ENCODE peak calls at places on chromosomes 3 and 15, in eight cellular contexts. T is T-helper 9 cell; I is mesenchymal stem cell; M is EL; B is ELF-1; W is activated naive CD8-positive, alpha-beta T cell treated with anti-CD3 and anti-CD28 coated beads, Interleukin-2, amount 50 U/mL, for 24 hours; D is tibial artery; P is neural crest cell. A is an unnamed sample.

GRCh38 chr3:79012946-79013362 is 754.8 kb downstream of the ROBO1 start:
- DNase-seq in T (no peak), I (no peak), M (no peak), B (no peak), W (no peak), D (no peak), P (no peak), A (no peak)

GRCh38 chr3:126679831-126680677 is 24.0 kb upstream of the CHCHD6 start:
- DNase-seq in T (no peak), I (no peak), M (no peak), B (no peak), W (no peak), D (no peak), P (no peak), A (no peak)

GRCh38 chr3:172591876-172592771 is 68.9 kb upstream of the TNFSF10 start:
- DNase-seq in T (peak), I (peak), M (no peak), B (no peak), W (peak), D (no peak), P (no peak), A (no peak)

GRCh38 chr15:61518191-61518950 is 289.3 kb upstream of the RORA start:
- DNase-seq in T (no peak), I (no peak), M (peak), B (no peak), W (no peak), D (no peak), P (no peak), A (no peak)

GRCh38 chr3:10939556-10939955 is 53.0 kb upstream of the SLC6A1 start:
- DNase-seq in T (no peak), I (no peak), M (no peak), B (no peak), W (no peak), D (no peak), P (no peak), A (no peak)

GRCh38 chr3:12440927-12441326 is 43.4 kb upstream of the TSEN2 start:
- DNase-seq in T (no peak), I (no peak), M (peak), B (peak), W (no peak), D (no peak), P (no peak), A (no peak)

GRCh38 chr15:80937718-80938117 is 51.9 kb downstream of the MESD start:
- DNase-seq in T (no peak), I (no peak), M (no peak), B (no peak), W (no peak), D (peak), P (no peak), A (no peak)

GRCh38 chr3:14550651-14551611 is 10.8 kb upstream of the GRIP2 start:
- DNase-seq in T (no peak), I (no peak), M (peak), B (no peak), W (no peak), D (no peak), P (no peak), A (no peak)

GRCh38 chr3:40593351-40593750 is 68.6 kb downstream of the ZNF621 start:
- DNase-seq in T (no peak), I (no peak), M (peak), B (no peak), W (no peak), D (no peak), P (no peak), A (no peak)

GRCh38 chr15:84034831-84035753 is 200.5 kb upstream of the GOLGA6L4 start:
- DNase-seq in T (no peak), I (peak), M (no peak), B (peak), W (no peak), D (no peak), P (no peak), A (no peak)

GRCh38 chr3:66261318-66261717 is 40.5 kb downstream of the SLC25A26 start:
- DNase-seq in T (no peak), I (peak), M (peak), B (no peak), W (no peak), D (no peak), P (no peak), A (no peak)

GRCh38 chr15:40146037-40146436 is 14.8 kb upstream of the BUB1B start:
- DNase-seq in T (no peak), I (peak), M (peak), B (no peak), W (no peak), D (no peak), P (no peak), A (no peak)

GRCh38 chr3:194043516-194043915 is 92.4 kb upstream of the HES1 start:
- DNase-seq in T (no peak), I (peak), M (peak), B (no peak), W (no peak), D (no peak), P (no peak), A (no peak)

GRCh38 chr3:125351814-125352456 is 23.2 kb downstream of the ZNF148 start:
- DNase-seq in T (no peak), I (peak), M (peak), B (no peak), W (no peak), D (no peak), P (no peak), A (no peak)

GRCh38 chr3:121748638-121749275 is 784 bp downstream of the GOLGB1 start:
- DNase-seq in T (no peak), I (peak), M (peak), B (no peak), W (no peak), D (no peak), P (no peak), A (no peak)

GRCh38 chr15:62940359-62940754 is 102.2 kb upstream of the TPM1 start:
- DNase-seq in T (no peak), I (no peak), M (no peak), B (no peak), W (no peak), D (no peak), P (no peak), A (no peak)

GRCh38 chr3:61832375-61833229 is 271.2 kb downstream of the PTPRG start:
- DNase-seq in T (no peak), I (no peak), M (peak), B (no peak), W (no peak), D (no peak), P (no peak), A (no peak)

GRCh38 chr3:65039754-65040210 is 352.0 kb upstream of the ADAMTS9 start:
- DNase-seq in T (no peak), I (peak), M (no peak), B (peak), W (no peak), D (no peak), P (no peak), A (no peak)

GRCh38 chr3:194941956-194942483 is 256.3 kb downstream of the FAM43A start:
- DNase-seq in T (no peak), I (no peak), M (no peak), B (no peak), W (no peak), D (no peak), P (no peak), A (no peak)

GRCh38 chr3:76869726-76870414 is 170.0 kb upstream of the ROBO2 start:
- DNase-seq in T (no peak), I (no peak), M (no peak), B (no peak), W (no peak), D (no peak), P (no peak), A (no peak)

GRCh38 chr3:176967525-176967924 is 229.8 kb downstream of the TBL1XR1 start:
- DNase-seq in T (no peak), I (no peak), M (peak), B (no peak), W (no peak), D (no peak), P (no peak), A (no peak)

GRCh38 chr3:9190276-9190675 is 59.2 kb downstream of the SRGAP3 start:
- DNase-seq in T (no peak), I (no peak), M (no peak), B (no peak), W (no peak), D (no peak), P (no peak), A (no peak)

A was measured in H1.